ENCODE peak calls at places on chromosomes 11 and 22, in nine cellular contexts. I, L, B, Y, Q, J, E, C and O are unnamed samples.

GRCh38 chr11:62555464-62556092 is 9.0 kb upstream of the AHNAK start:
- DNase-seq in B (no peak), L (no peak), Y (no peak), J (no peak), C (peak; percentile 88), E (no peak), Q (peak; percentile 64), I (no peak), O (no peak)

GRCh38 chr11:61697093-61697492 is 16.9 kb downstream of the DAGLA start:
- DNase-seq in B (no peak), Y (no peak), I (no peak), L (peak; percentile 59), Q (no peak), C (peak; percentile 80), J (no peak), E (no peak), O (no peak)

GRCh38 chr11:126460417-126461095 is 105.1 kb downstream of the ST3GAL4 start:
- DNase-seq in C (no peak), B (no peak), J (no peak), Q (no peak), L (no peak), Y (no peak), E (no peak), I (no peak), O (no peak)

GRCh38 chr11:44831605-44832394 is 105.0 kb downstream of the TSPAN18 start:
- DNase-seq in C (no peak), I (no peak), Y (no peak), Q (no peak), J (no peak), E (no peak), B (no peak), L (no peak), O (no peak)

GRCh38 chr11:27997344-27997743 is 110.6 kb downstream of the KIF18A start:
- DNase-seq in Q (no peak), I (no peak), Y (no peak), L (no peak), B (no peak), E (no peak), J (no peak), C (no peak), O (no peak)

GRCh38 chr22:50190182-50190951 is 4.7 kb downstream of the TRABD start:
- DNase-seq in E (no peak), Y (peak; percentile 14), I (no peak), Q (peak; percentile 89), L (peak; percentile 84), C (peak; percentile 75), J (no peak), B (peak; percentile 85), O (no peak)

GRCh38 chr11:16860632-16861031 is 122.2 kb downstream of the C11orf58 start:
- DNase-seq in Y (no peak), Q (no peak), B (no peak), E (no peak), C (no peak), L (no peak), J (no peak), I (no peak), O (no peak)

GRCh38 chr11:125871391-125872137 is 15.9 kb upstream of the HYLS1 start:
- DNase-seq in I (no peak), E (peak; percentile 65), Q (no peak), B (peak; percentile 12), Y (no peak), J (no peak), C (peak; percentile 73), L (no peak), O (peak; percentile 10)

GRCh38 chr11:62449451-62449851 is 30.6 kb downstream of the SCGB1A1 start:
- DNase-seq in C (no peak), E (no peak), B (no peak), L (peak; percentile 16), Y (no peak), J (no peak), I (no peak), Q (no peak), O (no peak)

GRCh38 chr11:45400594-45400993 is 114.5 kb upstream of the SYT13 start:
- DNase-seq in Q (no peak), Y (peak; percentile 11), I (no peak), B (no peak), J (no peak), E (no peak), L (no peak), C (no peak), O (peak; percentile 64)

GRCh38 chr22:27063841-27064240 is 406.5 kb downstream of the MIAT start:
- DNase-seq in Y (no peak), B (no peak), E (no peak), I (no peak), Q (no peak), L (no peak), J (no peak), C (no peak), O (no peak)

GRCh38 chr11:61384271-61385242 is 7.8 kb upstream of the TMEM216 start:
- DNase-seq in Q (no peak), B (peak; percentile 49), J (no peak), Y (no peak), L (no peak), E (peak; percentile 30), C (peak; percentile 70), I (no peak), O (no peak)

GRCh38 chr22:20400606-20401375 is 6.8 kb downstream of the ZNF74 start:
- DNase-seq in L (no peak), I (no peak), B (no peak), E (no peak), J (no peak), C (no peak), Y (no peak), Q (no peak), O (no peak)

GRCh38 chr11:129148487-129148886 is 43.6 kb downstream of the ARHGAP32 start:
- DNase-seq in I (no peak), Y (no peak), L (no peak), B (no peak), E (no peak), J (no peak), C (peak; percentile 90), Q (no peak), O (no peak)

GRCh38 chr11:1336836-1337646 is 27.6 kb upstream of the TOLLIP start:
- DNase-seq in Q (peak; percentile 74), E (no peak), B (peak; percentile 42), J (no peak), I (no peak), L (no peak), C (peak; percentile 44), Y (no peak), O (no peak)

GRCh38 chr22:19991645-19992451 is 24.8 kb downstream of the ARVCF start:
- DNase-seq in I (no peak), E (no peak), J (no peak), B (no peak), Q (peak; percentile 64), C (no peak), Y (no peak), L (no peak), O (no peak)

GRCh38 chr22:50371101-50371648 is 28.0 kb downstream of the PPP6R2 start:
- DNase-seq in Q (no peak), B (no peak), E (no peak), Y (no peak), I (no peak), C (no peak), L (no peak), J (no peak), O (no peak)

GRCh38 chr11:116193321-116194114 is 579.3 kb downstream of the BUD13 start:
- DNase-seq in I (peak; percentile 51), Y (peak; percentile 10), Q (peak; percentile 48), E (peak; percentile 49), C (peak; percentile 89), B (peak; percentile 29), L (peak; percentile 61), J (peak; percentile 70), O (no peak)

GRCh38 chr11:134034496-134035381 is 34.1 kb upstream of the JAM3 start:
- DNase-seq in L (no peak), B (peak; percentile 68), I (no peak), C (no peak), E (no peak), Q (no peak), J (no peak), Y (no peak), O (no peak)

GRCh38 chr11:29260939-29261705 is 755.7 kb downstream of the KCNA4 start:
- DNase-seq in B (no peak), E (no peak), Y (no peak), I (no peak), L (peak; percentile 76), Q (no peak), J (no peak), C (peak; percentile 60), O (no peak)

GRCh38 chr11:65716294-65716693 is 4.2 kb downstream of the KAT5 start:
- DNase-seq in J (no peak), I (no peak), C (no peak), Q (no peak), E (no peak), L (no peak), B (no peak), Y (no peak), O (no peak)

GRCh38 chr22:42685941-42686666 is 34.6 kb downstream of the A4GALT start:
- DNase-seq in Y (no peak), Q (peak; percentile 83), L (no peak), I (no peak), J (no peak), E (no peak), B (peak; percentile 39), C (no peak), O (no peak)

GRCh38 chr11:60767388-60767811 is 10.7 kb downstream of the MS4A15 start:
- DNase-seq in Y (no peak), E (no peak), Q (no peak), L (no peak), J (no peak), C (peak; percentile 74), B (no peak), I (no peak), O (no peak)

GRCh38 chr22:48104786-48105185 is 1342.3 kb downstream of the TBC1D22A start:
- DNase-seq in E (no peak), B (no peak), C (no peak), Q (no peak), Y (no peak), I (no peak), L (no peak), J (no peak), O (no peak)

GRCh38 chr11:2166091-2166851 is 5.3 kb upstream of the INS start:
- DNase-seq in C (peak; percentile 38), L (no peak), J (peak; percentile 22), Q (peak; percentile 62), Y (no peak), E (peak; percentile 65), B (no peak), I (no peak), O (no peak)

GRCh38 chr11:30852091-30852490 is 265.9 kb upstream of the MPPED2 start:
- DNase-seq in C (no peak), Q (no peak), B (no peak), Y (no peak), J (no peak), L (no peak), I (no peak), E (no peak), O (no peak)

GRCh38 chr22:50074551-50075042 is 10.6 kb downstream of the MLC1 start:
- DNase-seq in C (peak; percentile 74), Q (peak; percentile 35), E (no peak), B (no peak), L (no peak), I (no peak), J (no peak), Y (no peak), O (no peak)

GRCh38 chr22:38135133-38135706 is 24.7 kb upstream of the BAIAP2L2 start:
- DNase-seq in Q (no peak), E (no peak), J (no peak), I (no peak), L (peak; percentile 13), Y (peak; percentile 42), C (no peak), B (peak; percentile 40), O (peak; percentile 73)

GRCh38 chr11:34926101-34926830 is 9.8 kb downstream of the PDHX start:
- DNase-seq in C (peak; percentile 50), B (no peak), J (peak; percentile 59), E (peak; percentile 13), L (peak; percentile 58), I (peak; percentile 26), Y (no peak), Q (no peak), O (peak; percentile 34)

GRCh38 chr11:127789887-127790286 is 789.3 kb upstream of the KIRREL3 start:
- DNase-seq in E (peak; percentile 13), B (no peak), Y (no peak), J (no peak), C (peak; percentile 69), Q (no peak), L (no peak), I (peak; percentile 24), O (no peak)

GRCh38 chr22:32444068-32444467 is 20.2 kb downstream of the BPIFC start:
- DNase-seq in Q (no peak), Y (no peak), L (peak; percentile 7), C (peak; percentile 43), B (no peak), J (no peak), E (peak; percentile 46), I (peak; percentile 8), O (no peak)